ENCODE peak calls at places on chromosomes 3 and 15, in nine cellular contexts. L is HL-60, X is cardiac muscle cell, O is astrocyte, Z is upper lobe of left lung, U is right atrium auricular region, I is heart left ventricle, M is omental fat pad, Q is K562. F is an unnamed sample.
A peak's percentile ranks its signal among the peaks of the same experiment; 100 is the strongest.

GRCh38 chr3:182989566-182989965 is 9.2 kb upstream of the DCUN1D1 start:
- DNase-seq in L (no peak), X (no peak), O (no peak), Z (no peak), U (peak; percentile 30), I (no peak), M (no peak), Q (no peak), F (no peak)

GRCh38 chr3:121601212-121601812 is 8.1 kb downstream of the FBXO40 start:
- DNase-seq in L (no peak), X (peak; percentile 4), O (no peak), Z (no peak), U (no peak), I (no peak), M (no peak), Q (no peak), F (no peak)

GRCh38 chr3:11539677-11540076 is 104.0 kb downstream of the VGLL4 start:
- DNase-seq in L (no peak), X (no peak), O (no peak), Z (no peak), U (no peak), I (no peak), M (no peak), Q (no peak), F (no peak)

GRCh38 chr3:29100292-29100691 is 180.6 kb upstream of the RBMS3 start:
- DNase-seq in L (no peak), X (peak; percentile 10), O (peak; percentile 2), Z (no peak), U (no peak), I (no peak), M (no peak), Q (no peak), F (no peak)

GRCh38 chr3:143443851-143444331 is 324.3 kb downstream of the CHST2 start:
- DNase-seq in L (peak; percentile 79), X (peak; percentile 95), O (peak; percentile 99), Z (no peak), U (peak; percentile 82), I (peak; percentile 75), M (no peak), Q (peak; percentile 22), F (no peak)

GRCh38 chr3:42892807-42893206 is 13.1 kb upstream of the ZNF662 start:
- DNase-seq in L (no peak), X (no peak), O (no peak), Z (no peak), U (no peak), I (no peak), M (no peak), Q (no peak), F (no peak)

GRCh38 chr3:117117188-117117936 is 407.8 kb downstream of the TUSC7 start:
- DNase-seq in L (no peak), X (no peak), O (no peak), Z (no peak), U (no peak), I (no peak), M (no peak), Q (no peak), F (no peak)

GRCh38 chr3:48634661-48635221 is 520 bp downstream of the SLC26A6 start:
- DNase-seq in L (peak; percentile 29), X (peak; percentile 66), O (peak; percentile 45), Z (no peak), U (peak; percentile 69), I (peak; percentile 46), M (no peak), Q (peak; percentile 80), F (no peak)

GRCh38 chr3:184583345-184584000 is 21.9 kb downstream of the EPHB3 start:
- DNase-seq in L (no peak), X (no peak), O (no peak), Z (peak; percentile 89), U (no peak), I (peak; percentile 54), M (no peak), Q (peak; percentile 59), F (no peak)

GRCh38 chr3:70065666-70066253 is 66.2 kb downstream of the SAMMSON start:
- DNase-seq in L (no peak), X (no peak), O (no peak), Z (no peak), U (no peak), I (no peak), M (no peak), Q (no peak), F (no peak)

GRCh38 chr3:172476339-172476738 is 28.1 kb upstream of the GHSR start:
- DNase-seq in L (peak; percentile 47), X (no peak), O (no peak), Z (no peak), U (no peak), I (no peak), M (no peak), Q (no peak), F (no peak)

GRCh38 chr15:53837263-53837662 is 77.8 kb upstream of the WDR72 start:
- DNase-seq in L (no peak), X (no peak), O (no peak), Z (no peak), U (no peak), I (no peak), M (no peak), Q (no peak), F (no peak)

GRCh38 chr3:185270262-185270955 is 16.6 kb upstream of the EHHADH start:
- DNase-seq in L (peak; percentile 19), X (peak; percentile 45), O (no peak), Z (no peak), U (no peak), I (no peak), M (no peak), Q (peak; percentile 55), F (no peak)

GRCh38 chr3:149080699-149081091 is 5.6 kb downstream of the HLTF start:
- DNase-seq in L (no peak), X (peak; percentile 79), O (peak; percentile 49), Z (no peak), U (no peak), I (no peak), M (no peak), Q (no peak), F (no peak)

GRCh38 chr3:73848173-73848751 is 223.5 kb upstream of the PDZRN3 start:
- DNase-seq in L (no peak), X (peak; percentile 62), O (peak; percentile 23), Z (no peak), U (no peak), I (no peak), M (no peak), Q (no peak), F (no peak)

DNA sequence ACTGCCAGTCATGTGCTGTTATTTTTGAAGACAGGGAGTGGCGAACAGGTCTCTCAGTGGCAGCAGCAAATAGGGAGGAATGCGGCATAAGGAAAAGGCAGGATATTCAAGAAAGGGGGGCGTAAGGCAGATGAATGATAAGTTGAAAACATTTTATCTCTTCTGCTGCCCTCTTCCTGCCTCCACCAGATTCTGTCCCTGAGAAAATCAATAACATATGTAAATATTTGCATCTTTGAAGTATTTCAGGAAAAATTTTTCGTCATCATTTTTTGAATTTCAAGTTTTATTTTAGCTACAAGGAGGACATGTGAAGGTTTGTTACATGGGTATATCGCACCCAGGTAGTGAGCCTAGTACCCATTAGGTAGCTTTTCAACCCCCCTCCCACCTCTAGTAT is 616.7 kb downstream of the MCTP2 start:
- DNase-seq in L (no peak), X (no peak), O (no peak), Z (no peak), U (no peak), I (no peak), M (no peak), Q (no peak), F (no peak)
- TF ChIP-seq CTCF in L (no peak), X (no peak), O (no peak), Z (no peak), U (no peak), I (no peak), M (no peak), Q (no peak), F (no peak)

GRCh38 chr15:40958146-40958545 is 4.9 kb downstream of the CHAC1 start:
- DNase-seq in L (no peak), X (no peak), O (no peak), Z (no peak), U (no peak), I (no peak), M (no peak), Q (no peak), F (no peak)
- TF ChIP-seq CTCF in L (no peak), X (no peak), O (no peak), Z (no peak), U (no peak), I (no peak), M (no peak), Q (no peak), F (no peak)

DNA sequence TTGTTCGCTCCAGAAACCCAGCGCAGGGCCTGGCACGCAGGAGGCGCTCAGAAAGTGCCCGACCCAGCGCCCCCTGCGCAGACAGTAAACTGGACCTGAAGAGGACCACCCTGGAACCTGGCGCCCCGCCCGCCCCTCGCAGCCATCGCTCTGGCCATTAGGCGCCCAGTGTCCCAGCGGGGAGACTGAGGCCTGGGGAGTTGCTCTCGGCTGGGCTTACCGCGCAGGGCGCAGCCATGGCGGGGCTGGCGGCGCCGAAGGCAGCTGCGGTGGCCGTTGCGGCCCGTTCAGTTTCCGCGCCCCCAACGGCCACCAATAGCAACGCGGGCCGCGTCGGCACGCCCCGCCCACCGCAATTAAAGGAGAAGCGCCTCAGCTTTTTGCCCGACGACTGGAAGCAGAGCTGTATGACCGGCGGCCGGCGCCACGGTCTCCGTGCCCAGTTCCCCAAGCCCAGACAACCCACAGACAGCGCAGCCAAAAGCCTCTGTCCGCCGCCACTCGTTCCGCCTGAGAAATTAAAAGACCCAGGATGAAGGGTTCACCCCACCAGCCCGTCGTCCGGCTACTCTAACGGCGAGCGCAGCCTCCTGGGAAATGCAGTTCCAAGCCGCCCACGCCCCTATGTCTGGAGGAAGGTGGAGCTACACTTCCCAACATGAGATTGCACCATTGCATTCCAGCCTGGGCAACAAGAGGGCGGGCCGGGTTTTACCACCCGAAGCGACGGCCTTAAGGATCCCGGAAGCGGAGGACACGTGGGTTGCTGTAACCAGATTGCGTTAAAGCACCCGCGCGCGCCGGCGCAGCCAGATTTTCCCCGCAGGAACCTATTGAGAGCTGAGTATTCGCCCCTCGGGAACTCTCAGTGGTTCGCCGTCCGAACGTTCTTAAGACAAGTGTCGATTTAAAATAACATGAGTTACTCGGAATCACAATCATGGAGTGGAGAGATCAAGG is at the start of gene POC1A:
- DNase-seq in L (peak; percentile 99), X (peak; percentile 99), O (peak; percentile 97), Z (peak; percentile 99), U (peak; percentile 99), I (peak; percentile 96), M (peak; percentile 89), Q (peak; percentile 86), F (peak; percentile 99)
- TF ChIP-seq CTCF in L (no peak), X (no peak), O (no peak), Z (peak; percentile 75), U (peak; percentile 17), I (peak; percentile 16), M (no peak), Q (no peak), F (peak; percentile 1)

GRCh38 chr15:57114070-57114469 is 195.6 kb downstream of the TCF12 start:
- DNase-seq in L (peak; percentile 60), X (peak; percentile 63), O (peak; percentile 45), Z (no peak), U (no peak), I (peak; percentile 10), M (no peak), Q (no peak), F (no peak)

GRCh38 chr15:57112178-57112577 is 193.7 kb downstream of the TCF12 start:
- DNase-seq in L (no peak), X (no peak), O (peak; percentile 40), Z (no peak), U (no peak), I (no peak), M (no peak), Q (no peak), F (no peak)

GRCh38 chr15:57109005-57109404 is 190.6 kb downstream of the TCF12 start:
- DNase-seq in L (no peak), X (no peak), O (no peak), Z (no peak), U (no peak), I (no peak), M (no peak), Q (no peak), F (no peak)

GRCh38 chr15:57111002-57111401 is 192.6 kb downstream of the TCF12 start:
- DNase-seq in L (no peak), X (no peak), O (no peak), Z (no peak), U (no peak), I (no peak), M (no peak), Q (no peak), F (no peak)
- TF ChIP-seq CTCF in L (no peak), X (peak; percentile 18), O (no peak), Z (no peak), U (no peak), I (no peak), M (no peak), Q (no peak), F (no peak)

F was measured in suprapubic skin.